ENCODE peak calls at places on chromosomes 13 and 19, in six cellular contexts. K is A549; M is effector memory CD4-positive, alpha-beta T cell; O is osteoblast; I is right cardiac atrium; F is cardiac muscle cell. S is an unnamed sample.

GRCh38 chr13:60152904-60153303 is 10.8 kb downstream of the DIAPH3 start:
- DNase-seq in K (no peak), M (no peak), O (no peak), I (no peak), F (no peak), S (no peak)

GRCh38 chr13:50452028-50452427 is 391.5 kb downstream of the DLEU7 start:
- DNase-seq in K (no peak), M (no peak), O (no peak), I (no peak), F (no peak), S (no peak)

GRCh38 chr13:64471916-64472315 is 2758.2 kb downstream of the PCDH9 start:
- DNase-seq in K (peak; percentile 59), M (no peak), O (no peak), I (no peak), F (peak; percentile 14), S (no peak)

GRCh38 chr13:107144432-107144831 is 576.5 kb upstream of the ARGLU1 start:
- DNase-seq in K (no peak), M (no peak), O (no peak), I (no peak), F (no peak), S (no peak)

GRCh38 chr13:113358653-113359052 is 5.3 kb downstream of the GRTP1 start:
- DNase-seq in K (no peak), M (no peak), O (no peak), I (no peak), F (no peak), S (no peak)

GRCh38 chr19:23310729-23311211 is 60.6 kb upstream of the ZNF724 start:
- DNase-seq in K (no peak), M (no peak), O (no peak), I (no peak), F (no peak), S (no peak)

GRCh38 chr19:8615813-8616596 is 5.5 kb upstream of the ADAMTS10 start:
- DNase-seq in K (peak; percentile 83), M (peak; percentile 21), O (peak; percentile 93), I (peak; percentile 44), F (peak; percentile 60), S (no peak)

GRCh38 chr13:30520571-30520970 is 54.8 kb upstream of the HMGB1 start:
- DNase-seq in K (peak; percentile 20), M (no peak), O (peak; percentile 89), I (no peak), F (no peak), S (no peak)

GRCh38 chr19:6402834-6403608 is 10.1 kb upstream of the GTF2F1 start:
- DNase-seq in K (no peak), M (no peak), O (peak; percentile 72), I (no peak), F (no peak), S (peak; percentile 66)

GRCh38 chr19:30719189-30719990 is 347.2 kb downstream of the ZNF536 start:
- DNase-seq in K (peak; percentile 33), M (no peak), O (peak; percentile 87), I (peak; percentile 72), F (peak; percentile 67), S (peak; percentile 46)

GRCh38 chr19:35268546-35269424 is at the start of gene USF2:
- DNase-seq in K (peak; percentile 93), M (peak; percentile 39), O (peak; percentile 96), I (peak; percentile 80), F (peak; percentile 86), S (peak; percentile 67)

GRCh38 chr13:29707876-29708543 is 112.5 kb upstream of the SLC7A1 start:
- DNase-seq in K (peak; percentile 32), M (no peak), O (no peak), I (peak; percentile 26), F (peak; percentile 60), S (no peak)

GRCh38 chr13:113064534-113065405 is 40.8 kb upstream of the F7 start:
- DNase-seq in K (peak; percentile 38), M (no peak), O (peak; percentile 99), I (no peak), F (no peak), S (no peak)

GRCh38 chr13:26534036-26534726 is 23.3 kb upstream of the WASF3 start:
- DNase-seq in K (no peak), M (no peak), O (no peak), I (no peak), F (no peak), S (no peak)

GRCh38 chr13:83867708-83868107 is 14.6 kb downstream of the SLITRK1 start:
- DNase-seq in K (no peak), M (no peak), O (no peak), I (no peak), F (no peak), S (no peak)

GRCh38 chr13:105465251-105465650 is 1070.2 kb downstream of the EFNB2 start:
- DNase-seq in K (no peak), M (no peak), O (no peak), I (no peak), F (no peak), S (no peak)

GRCh38 chr13:105464249-105464648 is 1071.2 kb downstream of the EFNB2 start:
- DNase-seq in K (no peak), M (no peak), O (no peak), I (no peak), F (no peak), S (no peak)

GRCh38 chr13:105465745-105466144 is 1069.7 kb downstream of the EFNB2 start:
- DNase-seq in K (no peak), M (no peak), O (no peak), I (no peak), F (no peak), S (no peak)

GRCh38 chr13:105462981-105463380 is 1072.5 kb downstream of the EFNB2 start:
- DNase-seq in K (no peak), M (no peak), O (peak; percentile 65), I (no peak), F (no peak), S (no peak)

GRCh38 chr13:105466376-105466775 is 1069.1 kb downstream of the EFNB2 start:
- DNase-seq in K (no peak), M (no peak), O (no peak), I (no peak), F (no peak), S (no peak)
- H3K27ac ChIP-seq in K (no peak overlapping the region), M (no peak overlapping the region), O (no peak overlapping the region), I (no peak overlapping the region), F (no peak overlapping the region), S (no peak overlapping the region)

DNA sequence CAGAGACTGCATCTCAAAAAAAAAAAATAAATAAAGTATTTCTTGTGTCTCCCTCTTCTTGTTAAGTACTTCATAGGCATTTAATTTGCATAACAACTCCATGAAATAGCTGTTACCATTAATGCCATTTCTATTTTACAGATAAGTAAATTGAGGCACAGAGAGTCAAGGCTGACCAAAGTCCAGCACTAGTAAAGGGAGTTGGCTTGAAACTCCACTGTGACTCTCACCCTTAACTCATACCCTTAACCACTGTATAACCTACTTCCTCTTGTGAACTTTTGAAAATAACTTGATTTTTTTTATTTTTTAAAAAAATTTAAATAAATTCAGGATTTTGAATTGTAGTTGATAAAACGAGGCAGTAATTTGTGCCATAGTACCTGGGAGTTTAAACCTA is 6.0 kb downstream of the GPATCH1 start:
- DNase-seq in K (no peak), M (no peak), O (no peak), I (no peak), F (no peak), S (no peak)
- H3K27ac ChIP-seq in K (no peak overlapping the region), M (no peak overlapping the region), O (no peak overlapping the region), I (no peak overlapping the region), F (no peak overlapping the region), S (no peak overlapping the region)

GRCh38 chr19:12284631-12285030 is 10.1 kb downstream of the ZNF44 start:
- DNase-seq in K (no peak), M (no peak), O (no peak), I (no peak), F (no peak), S (no peak)

GRCh38 chr19:12278713-12279112 is 16.0 kb downstream of the ZNF44 start:
- DNase-seq in K (no peak), M (no peak), O (no peak), I (no peak), F (no peak), S (no peak)

GRCh38 chr19:12289790-12290065 is 5.0 kb downstream of the ZNF44 start:
- DNase-seq in K (no peak), M (no peak), O (no peak), I (no peak), F (no peak), S (no peak)

DNA sequence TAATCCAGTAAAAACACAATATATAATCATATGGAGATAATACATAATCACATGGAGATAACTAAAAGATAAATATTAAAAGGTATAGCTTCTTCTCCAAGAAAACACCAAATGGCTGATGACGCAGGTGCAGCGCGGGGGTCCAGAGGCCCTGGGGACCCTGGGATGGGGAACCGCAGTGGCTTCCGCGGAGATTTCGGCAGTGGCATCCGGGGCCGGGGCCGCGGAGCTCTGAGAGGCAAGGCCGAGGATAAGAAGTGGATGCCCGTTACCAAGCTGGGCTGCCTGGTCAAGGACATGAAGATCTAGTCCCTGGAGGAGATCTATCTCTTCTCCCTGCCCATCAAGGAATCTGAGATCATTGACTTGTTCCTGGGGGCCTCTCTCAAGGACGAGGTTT is 10.5 kb downstream of the ZNF44 start:
- DNase-seq in K (no peak), M (no peak), O (no peak), I (no peak), F (no peak), S (no peak)
- H3K27ac ChIP-seq in K (no peak overlapping the region), M (no peak overlapping the region), O (no peak overlapping the region), I (no peak overlapping the region), F (no peak overlapping the region), S (no peak overlapping the region)

DNA sequence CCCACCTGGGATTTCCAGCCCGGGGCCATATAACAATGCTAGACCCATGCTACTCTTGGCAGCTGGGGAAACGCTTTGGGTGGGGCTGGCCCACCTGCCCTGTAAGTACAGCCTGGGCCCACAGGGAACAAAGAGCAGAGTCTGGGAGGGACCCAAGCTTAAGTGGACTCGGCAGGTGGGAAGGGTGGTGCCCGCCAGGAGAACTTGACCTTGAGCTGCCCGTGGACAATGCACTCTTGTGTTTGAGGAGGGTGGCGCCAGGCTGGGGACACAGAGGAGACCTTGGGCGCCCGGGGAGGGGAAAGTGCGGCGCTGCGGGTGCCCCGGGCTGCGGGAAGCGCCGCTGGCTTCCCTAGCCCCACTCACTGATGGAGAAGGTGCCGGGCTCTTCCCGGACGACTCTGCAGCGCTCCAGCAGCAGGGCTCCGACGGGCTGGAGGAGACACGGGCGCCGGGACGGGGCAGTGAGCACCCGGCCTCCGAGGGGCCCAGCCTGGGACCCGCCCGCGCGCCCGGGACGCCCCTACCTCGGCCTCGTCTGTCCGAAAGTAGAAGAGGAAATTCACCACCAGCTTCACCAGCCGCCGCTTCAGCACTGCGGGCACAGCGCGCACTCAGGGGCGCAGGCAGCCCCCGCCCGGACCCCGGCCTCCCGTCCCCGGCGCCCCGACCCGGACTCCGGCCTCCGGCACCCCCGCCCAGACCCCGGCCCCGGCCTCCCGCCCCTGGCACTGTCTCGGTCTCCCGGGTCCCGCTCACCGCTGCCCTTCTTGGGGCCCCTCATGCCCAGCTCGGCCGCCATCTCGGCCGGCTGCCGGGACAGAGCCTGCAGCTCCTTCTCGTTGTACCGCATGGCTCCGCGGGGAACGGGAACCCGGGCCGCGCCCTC is 489 bp downstream of the PLEKHJ1 start:
- DNase-seq in K (no peak), M (no peak), O (peak; percentile 93), I (peak; percentile 46), F (peak; percentile 58), S (no peak)
- H3K27ac ChIP-seq in K (peak overlapping the region; percentile 99), M (peak overlapping the region; percentile 96), O (peak overlapping the region; percentile 99), I (peak overlapping the region; percentile 38), F (peak overlapping the region; percentile 92), S (peak overlapping the region; percentile 100)